ENCODE peak calls at places on chromosomes 11 and 22, in six cellular contexts. J, E, W, Q, V and T are unnamed samples.

GRCh38 chr11:99199336-99199735 is 178.6 kb downstream of the CNTN5 start:
- DNase-seq in W (no peak), Q (no peak), J (no peak), E (peak), V (no peak), T (no peak)

GRCh38 chr22:17192186-17192585 is 27.0 kb downstream of the ADA2 start:
- DNase-seq in J (no peak), V (no peak), W (no peak), Q (no peak), E (no peak), T (no peak)

GRCh38 chr11:31487848-31488247 is 21.6 kb downstream of the IMMP1L start:
- DNase-seq in W (no peak), J (peak), E (peak), V (no peak), Q (no peak), T (no peak)

GRCh38 chr11:70025308-70025707 is 52.8 kb upstream of the ANO1 start:
- DNase-seq in W (no peak), V (no peak), J (no peak), E (no peak), Q (no peak), T (no peak)

GRCh38 chr22:30435674-30436126 is 10.1 kb downstream of the MTFP1 start:
- DNase-seq in Q (no peak), J (no peak), E (no peak), W (no peak), V (peak), T (no peak)

GRCh38 chr22:50640857-50641647 is 13.1 kb upstream of the ARSA start:
- DNase-seq in E (no peak), Q (no peak), W (no peak), J (no peak), V (no peak), T (no peak)

GRCh38 chr11:61679893-61680621 is at the start of gene DAGLA:
- DNase-seq in W (peak), V (no peak), J (peak), E (peak), Q (no peak), T (no peak)

GRCh38 chr22:37676691-37677627 is 1.5 kb downstream of the LGALS1 start:
- DNase-seq in Q (no peak), W (no peak), E (peak), J (peak), V (peak), T (peak)

GRCh38 chr22:30036656-30037055 is 43.6 kb upstream of the HORMAD2 start:
- DNase-seq in V (no peak), Q (no peak), W (no peak), E (peak), J (no peak), T (no peak)

GRCh38 chr11:64727131-64727530 is 4.1 kb upstream of the NRXN2 start:
- DNase-seq in W (no peak), V (no peak), E (no peak), J (no peak), Q (no peak), T (no peak)

GRCh38 chr11:17387280-17387679 is 1.2 kb downstream of the KCNJ11 start:
- DNase-seq in V (no peak), W (no peak), J (no peak), Q (no peak), E (no peak), T (no peak)

GRCh38 chr22:31173386-31174145 is 13.6 kb downstream of the RNF185 start:
- DNase-seq in Q (no peak), J (peak), W (no peak), E (peak), V (no peak), T (no peak)

GRCh38 chr11:130457909-130458729 is 9.7 kb downstream of the ADAMTS15 start:
- DNase-seq in E (no peak), J (no peak), W (no peak), V (no peak), Q (no peak), T (no peak)

GRCh38 chr11:103959279-103959930 is 77.0 kb upstream of the DDI1 start:
- DNase-seq in W (no peak), V (no peak), E (peak), J (no peak), Q (no peak), T (no peak)

GRCh38 chr22:23829845-23830372 is 8.9 kb downstream of the DERL3 start:
- DNase-seq in W (no peak), Q (no peak), E (no peak), V (no peak), J (no peak), T (no peak)

GRCh38 chr11:114395776-114396175 is 4.5 kb downstream of the C11orf71 start:
- DNase-seq in W (no peak), J (no peak), E (peak), Q (no peak), V (no peak), T (no peak)

GRCh38 chr11:78350101-78350645 is 67.4 kb downstream of the GAB2 start:
- DNase-seq in W (no peak), E (no peak), Q (no peak), J (no peak), V (peak), T (no peak)

GRCh38 chr11:36469881-36470802 is 39.9 kb downstream of the TRAF6 start:
- DNase-seq in V (no peak), J (no peak), W (no peak), Q (no peak), E (peak), T (no peak)

GRCh38 chr11:72587696-72588095 is 86.5 kb downstream of the PDE2A start:
- DNase-seq in Q (no peak), E (no peak), J (no peak), V (no peak), W (no peak), T (no peak)

GRCh38 chr22:47586038-47586437 is 823.6 kb downstream of the TBC1D22A start:
- DNase-seq in W (no peak), J (no peak), V (no peak), E (no peak), Q (no peak), T (no peak)

GRCh38 chr11:118609380-118610219 is 2.2 kb downstream of the PHLDB1 start:
- DNase-seq in W (no peak), E (no peak), V (no peak), Q (no peak), J (no peak), T (no peak)

GRCh38 chr11:116605543-116605942 is 167.2 kb downstream of the BUD13 start:
- DNase-seq in W (no peak), V (peak), J (peak), E (peak), Q (peak), T (no peak)

GRCh38 chr22:38348751-38349496 is 31.7 kb upstream of the CSNK1E start:
- DNase-seq in V (no peak), W (no peak), E (no peak), J (no peak), Q (no peak), T (no peak)

GRCh38 chr22:37290737-37291136 is 8.4 kb downstream of the CYTH4 start:
- DNase-seq in E (peak), J (no peak), V (no peak), Q (no peak), W (no peak), T (no peak)

GRCh38 chr11:119484741-119485605 is 62.0 kb upstream of the THY1 start:
- DNase-seq in Q (no peak), E (no peak), V (no peak), W (no peak), J (no peak), T (no peak)

GRCh38 chr11:21470521-21470920 is 722.4 kb upstream of the ANO5 start:
- DNase-seq in W (no peak), E (no peak), V (no peak), J (no peak), Q (no peak), T (no peak)

GRCh38 chr22:26585104-26585790 is 4.7 kb downstream of the TPST2 start:
- DNase-seq in V (peak), J (peak), E (peak), Q (no peak), W (no peak), T (no peak)

GRCh38 chr11:59187587-59187986 is 15.7 kb downstream of the DTX4 start:
- DNase-seq in W (no peak), J (no peak), V (no peak), Q (no peak), E (no peak), T (no peak)

GRCh38 chr22:40637181-40638150 is 947 bp upstream of the MRTFA start:
- DNase-seq in Q (no peak), E (no peak), W (no peak), J (no peak), V (peak), T (no peak)

GRCh38 chr11:119417726-119418540 is 5.0 kb downstream of the THY1 start:
- DNase-seq in Q (no peak), J (peak), V (no peak), W (no peak), E (peak), T (no peak)